ENCODE peak calls at places on chromosomes 16 and 17, in seven cellular contexts. X is naive thymus-derived CD8-positive, alpha-beta T cell; L is heart left ventricle; K is stimulated activated naive CD8-positive, alpha-beta T cell treated with anti-CD3 and anti-CD28 coated beads, Interleukin-15, Interleukin-2, amounts not matched to agents 100 U/mL and 50 U/mL, for 24 hours; J is left colon; A is heart right ventricle; R is activated CD8-positive, alpha-beta T cell treated with anti-CD3 and anti-CD28 coated beads for 36 hours. N is an unnamed sample.

GRCh38 chr16:24635900-24636610 is 93.4 kb upstream of the TNRC6A start:
- ATAC-seq in L (peak), X (no peak), A (peak), K (no peak), R (no peak), J (no peak), N (no peak)

GRCh38 chr16:74896389-74897370 is 88.2 kb downstream of the WDR59 start:
- ATAC-seq in X (no peak), J (peak), R (no peak), L (peak), K (no peak), A (peak), N (peak)

GRCh38 chr17:19316756-19317358 is 45.7 kb downstream of the B9D1 start:
- ATAC-seq in K (no peak), R (no peak), X (no peak), L (no peak), J (no peak), A (no peak), N (no peak)

GRCh38 chr16:88315543-88316105 is 67.1 kb upstream of the ZNF469 start:
- ATAC-seq in L (peak), J (peak), X (no peak), A (peak), R (no peak), K (no peak), N (no peak)

GRCh38 chr16:70703041-70703834 is 17.4 kb upstream of the MTSS2 start:
- ATAC-seq in J (peak), L (peak), R (no peak), K (no peak), A (peak), X (no peak), N (no peak)

GRCh38 chr16:48146710-48147109 is 9.1 kb downstream of the ABCC12 start:
- ATAC-seq in A (no peak), X (no peak), J (no peak), K (no peak), R (no peak), L (no peak), N (no peak)

GRCh38 chr17:76816590-76817135 is 51.5 kb upstream of the MGAT5B start:
- ATAC-seq in K (peak), R (peak), L (no peak), J (no peak), X (peak), A (no peak), N (peak)

GRCh38 chr16:87114832-87115231 is 202.4 kb downstream of the C16orf95 start:
- ATAC-seq in L (no peak), K (no peak), X (no peak), R (no peak), J (no peak), A (no peak), N (no peak)

GRCh38 chr17:77035526-77035925 is 105.2 kb upstream of the SEC14L1 start:
- ATAC-seq in A (no peak), K (no peak), L (no peak), X (no peak), R (no peak), J (no peak), N (no peak)

GRCh38 chr17:67995568-67996191 is 589 bp downstream of the C17orf58 start:
- ATAC-seq in J (no peak), X (peak), L (no peak), A (peak), K (peak), R (no peak), N (no peak)

GRCh38 chr17:68561319-68561718 is 39.8 kb downstream of the FAM20A start:
- ATAC-seq in A (peak), K (no peak), X (no peak), L (no peak), R (no peak), J (no peak), N (no peak)

GRCh38 chr17:42682400-42683384 is at the start of gene CNTNAP1:
- ATAC-seq in A (no peak), R (no peak), J (peak), L (peak), K (no peak), X (no peak), N (peak)

GRCh38 chr16:83966153-83966696 is 1.8 kb upstream of the NECAB2 start:
- ATAC-seq in A (no peak), J (no peak), L (no peak), R (no peak), K (no peak), X (no peak), N (no peak)